ENCODE peak calls at places on chromosomes 12 and 14, in eight cellular contexts. D is left lung, F is upper lobe of left lung, X is adrenal gland, A is OCI-LY7, M is body of pancreas, P is foreskin keratinocyte, G is IMR-90. Q is an unnamed sample.

GRCh38 chr12:21666722-21667121 is 9.1 kb upstream of the LDHB start:
- DNase-seq in D (no peak), F (no peak), X (no peak), A (no peak), M (no peak), P (no peak), G (no peak), Q (no peak)

GRCh38 chr12:242496-242895 is 20.1 kb downstream of the SLC6A13 start:
- DNase-seq in D (no peak), F (no peak), X (no peak), A (no peak), M (no peak), P (no peak), G (no peak), Q (no peak)

GRCh38 chr14:51783765-51784164 is 76.6 kb upstream of the GNG2 start:
- DNase-seq in D (no peak), F (no peak), X (no peak), A (no peak), M (no peak), P (peak; percentile 38), G (peak; percentile 82), Q (no peak)

GRCh38 chr12:93832126-93832525 is 155.0 kb downstream of the CRADD start:
- DNase-seq in D (no peak), F (no peak), X (no peak), A (no peak), M (no peak), P (no peak), G (peak; percentile 66), Q (no peak)

GRCh38 chr12:72178871-72179270 is 93.3 kb upstream of the TRHDE start:
- DNase-seq in D (no peak), F (no peak), X (no peak), A (no peak), M (no peak), P (no peak), G (no peak), Q (no peak)

GRCh38 chr14:52078093-52078492 is 9.2 kb upstream of the NID2 start:
- DNase-seq in D (no peak), F (no peak), X (no peak), A (no peak), M (no peak), P (peak; percentile 79), G (peak; percentile 82), Q (no peak)

GRCh38 chr14:71855399-71856036 is 76.7 kb upstream of the RGS6 start:
- DNase-seq in D (peak; percentile 83), F (peak; percentile 73), X (peak; percentile 94), A (peak; percentile 70), M (peak; percentile 51), P (peak; percentile 46), G (peak; percentile 68), Q (peak; percentile 83)

GRCh38 chr12:54390176-54390667 is 5.7 kb upstream of the ZNF385A start:
- DNase-seq in D (no peak), F (no peak), X (no peak), A (no peak), M (no peak), P (peak; percentile 73), G (no peak), Q (no peak)

GRCh38 chr12:77742631-77743030 is 88.1 kb upstream of the NAV3 start:
- DNase-seq in D (no peak), F (no peak), X (no peak), A (no peak), M (no peak), P (no peak), G (no peak), Q (no peak)

GRCh38 chr12:47947273-47947672 is 16.1 kb upstream of the TMEM106C start:
- DNase-seq in D (no peak), F (no peak), X (no peak), A (no peak), M (no peak), P (no peak), G (no peak), Q (no peak)

GRCh38 chr12:93813972-93814821 is 137.0 kb downstream of the CRADD start:
- DNase-seq in D (no peak), F (peak; percentile 90), X (peak; percentile 70), A (no peak), M (peak; percentile 70), P (no peak), G (peak; percentile 94), Q (no peak)

GRCh38 chr12:104347374-104348075 is 44.0 kb downstream of the EID3 start:
- DNase-seq in D (no peak), F (no peak), X (peak; percentile 22), A (no peak), M (no peak), P (peak; percentile 51), G (peak; percentile 54), Q (no peak)

GRCh38 chr12:113467154-113467513 is 4.5 kb downstream of the LHX5 start:
- DNase-seq in D (peak; percentile 61), F (no peak), X (no peak), A (no peak), M (no peak), P (peak; percentile 14), G (no peak), Q (no peak)

GRCh38 chr12:121810234-121810817 is 6.5 kb downstream of the SETD1B start:
- DNase-seq in D (peak; percentile 78), F (no peak), X (no peak), A (no peak), M (no peak), P (no peak), G (no peak), Q (no peak)
- H3K4me1 ChIP-seq in D (peaks cover 38% of the 10 kb centered on the region), F (peaks cover 58% of the 10 kb centered on the region), X (peaks cover 38% of the 10 kb centered on the region), A (peaks cover 56% of the 10 kb centered on the region), M (peaks cover 67% of the 10 kb centered on the region), P (peaks cover 12% of the 10 kb centered on the region), G (peaks cover 23% of the 10 kb centered on the region), Q (peaks cover 10% of the 10 kb centered on the region)

GRCh38 chr12:109592195-109592904 is 18.8 kb downstream of the MVK start:
- DNase-seq in D (peak; percentile 60), F (no peak), X (no peak), A (no peak), M (no peak), P (no peak), G (no peak), Q (no peak)

GRCh38 chr12:109589691-109590245 is 16.2 kb downstream of the MVK start:
- DNase-seq in D (peak; percentile 50), F (no peak), X (no peak), A (no peak), M (no peak), P (no peak), G (no peak), Q (no peak)

GRCh38 chr12:109591041-109591440 is 17.4 kb downstream of the MVK start:
- DNase-seq in D (peak; percentile 53), F (no peak), X (no peak), A (no peak), M (no peak), P (no peak), G (no peak), Q (peak; percentile 57)

GRCh38 chr12:109589240-109589590 is 15.6 kb downstream of the MVK start:
- DNase-seq in D (no peak), F (no peak), X (no peak), A (no peak), M (no peak), P (no peak), G (no peak), Q (no peak)

DNA sequence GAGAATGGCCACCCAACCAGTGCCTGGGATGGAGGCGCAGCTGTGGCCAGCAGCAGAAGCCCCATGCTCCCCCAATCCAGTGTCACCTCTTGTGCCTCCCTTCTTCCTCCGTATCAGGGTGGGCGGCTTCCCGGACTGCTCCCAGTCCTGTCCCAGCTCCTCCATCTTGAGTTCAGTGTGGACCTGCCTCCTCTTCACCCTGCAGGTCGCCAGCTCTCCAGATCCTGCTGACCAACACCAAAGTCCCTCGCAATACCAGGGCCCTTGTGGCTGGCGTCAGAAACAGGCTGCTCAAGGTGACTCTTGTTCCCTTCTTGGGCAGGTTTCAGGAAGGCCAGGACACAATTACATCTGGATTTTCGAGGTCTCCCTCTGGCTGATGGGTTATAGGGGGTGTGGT is 17.0 kb downstream of the MVK start:
- DNase-seq in D (peak; percentile 59), F (no peak), X (no peak), A (no peak), M (no peak), P (no peak), G (no peak), Q (no peak)
- H3K4me1 ChIP-seq in D (no peaks in the 10 kb centered on the region), F (no peaks in the 10 kb centered on the region), X (no peaks in the 10 kb centered on the region), A (no peaks in the 10 kb centered on the region), M (no peaks in the 10 kb centered on the region), P (no peaks in the 10 kb centered on the region), G (no peaks in the 10 kb centered on the region), Q (peaks cover 9% of the 10 kb centered on the region)

GRCh38 chr14:55450124-55450523 is 9.7 kb upstream of the TBPL2 start:
- DNase-seq in D (no peak), F (no peak), X (no peak), A (no peak), M (no peak), P (no peak), G (no peak), Q (no peak)

GRCh38 chr14:55450987-55451386 is 10.6 kb upstream of the TBPL2 start:
- DNase-seq in D (no peak), F (no peak), X (no peak), A (no peak), M (no peak), P (no peak), G (no peak), Q (no peak)

GRCh38 chr14:55451398-55451797 is 11.0 kb upstream of the TBPL2 start:
- DNase-seq in D (no peak), F (no peak), X (no peak), A (no peak), M (no peak), P (no peak), G (peak; percentile 25), Q (no peak)

GRCh38 chr14:55451950-55452349 is 11.5 kb upstream of the TBPL2 start:
- DNase-seq in D (no peak), F (no peak), X (no peak), A (no peak), M (no peak), P (no peak), G (no peak), Q (no peak)

DNA sequence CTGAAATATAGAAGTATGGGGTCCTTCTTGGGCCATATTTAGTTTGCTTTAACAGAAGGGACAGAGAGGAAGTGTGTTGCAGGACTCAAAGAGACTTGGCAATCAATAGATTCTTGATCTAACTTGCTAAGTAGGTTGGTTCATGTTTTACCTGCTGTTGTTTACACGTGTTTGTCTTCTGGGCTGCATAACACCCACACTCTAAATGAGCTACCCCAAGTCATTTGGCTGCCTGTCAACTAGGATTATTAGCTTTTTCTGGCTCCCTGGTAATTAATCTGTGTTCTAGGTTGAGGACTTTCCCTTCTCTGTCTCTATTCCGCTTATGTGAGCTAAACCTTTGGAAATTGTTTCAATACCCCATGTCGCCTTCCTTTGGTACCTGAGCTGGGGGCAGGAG is 10.1 kb upstream of the TBPL2 start:
- DNase-seq in D (no peak), F (no peak), X (no peak), A (no peak), M (no peak), P (no peak), G (no peak), Q (no peak)
- H3K4me1 ChIP-seq in D (no peaks in the 10 kb centered on the region), F (peaks cover 8% of the 10 kb centered on the region), X (peaks cover 26% of the 10 kb centered on the region), A (no peaks in the 10 kb centered on the region), M (peaks cover 32% of the 10 kb centered on the region), P (peaks cover 39% of the 10 kb centered on the region), G (peaks cover 17% of the 10 kb centered on the region), Q (peaks cover 24% of the 10 kb centered on the region)

DNA sequence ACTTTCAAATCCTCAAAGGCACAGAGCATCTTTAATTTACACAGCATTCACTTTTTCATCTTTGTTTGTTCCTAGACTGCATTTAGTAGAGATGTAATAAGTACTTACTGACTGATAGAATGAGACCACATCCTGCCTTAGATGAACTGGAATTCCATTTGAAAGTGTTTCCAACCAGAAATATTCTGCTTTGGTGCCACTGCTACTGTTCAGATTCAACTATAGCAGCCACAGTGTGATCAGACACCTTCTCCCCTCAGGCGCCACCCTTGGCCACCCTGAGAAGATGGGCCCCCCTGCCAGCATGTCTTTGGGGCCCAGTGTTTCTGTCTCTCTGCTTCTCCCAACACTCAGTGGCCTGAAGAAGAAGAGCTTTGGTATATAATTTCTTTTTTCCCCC is 449.1 kb downstream of the RAD51B start:
- DNase-seq in D (no peak), F (no peak), X (no peak), A (peak; percentile 55), M (no peak), P (no peak), G (no peak), Q (no peak)
- H3K4me1 ChIP-seq in D (peaks cover 26% of the 10 kb centered on the region), F (peaks cover 23% of the 10 kb centered on the region), X (no peaks in the 10 kb centered on the region), A (peaks cover 91% of the 10 kb centered on the region), M (peaks cover 5% of the 10 kb centered on the region), P (no peaks in the 10 kb centered on the region), G (peaks cover 4% of the 10 kb centered on the region), Q (peaks cover 6% of the 10 kb centered on the region)

Q was measured in BE2C.